ENCODE peak calls at places on chromosomes 13 and 19, in five cellular contexts. B is HCT116, Z is transverse colon, U is HL-60, K is GM23338. T is an unnamed sample.

GRCh38 chr19:4360641-4361151 is 17.3 kb downstream of the MPND start:
- DNase-seq in U (no peak), B (no peak), Z (no peak), K (no peak), T (no peak)

GRCh38 chr13:48828962-48829405 is 146.7 kb upstream of the FNDC3A start:
- DNase-seq in Z (no peak), K (peak), B (no peak), U (no peak), T (no peak)

GRCh38 chr19:13923194-13923987 is 14.8 kb downstream of the PODNL1 start:
- DNase-seq in Z (no peak), U (no peak), K (no peak), B (no peak), T (no peak)

GRCh38 chr13:44620057-44620456 is 43.9 kb upstream of the TSC22D1 start:
- DNase-seq in U (no peak), B (no peak), Z (no peak), K (no peak), T (no peak)

GRCh38 chr19:13051581-13052165 is 51.0 kb downstream of the LYL1 start:
- DNase-seq in B (no peak), K (peak), Z (peak), U (peak), T (peak)

GRCh38 chr13:32314968-32315254 is 252 bp downstream of the ZAR1L start:
- DNase-seq in B (peak), Z (peak), K (peak), U (no peak), T (no peak)

GRCh38 chr13:97114696-97115095 is 107.4 kb upstream of the MBNL2 start:
- DNase-seq in B (no peak), U (no peak), Z (no peak), K (no peak), T (no peak)

GRCh38 chr13:112680741-112681360 is 9.0 kb upstream of the ATP11A start:
- DNase-seq in K (no peak), U (no peak), B (no peak), Z (no peak), T (no peak)

GRCh38 chr13:22064854-22065646 is 394.2 kb downstream of the FGF9 start:
- DNase-seq in Z (no peak), B (no peak), K (no peak), U (no peak), T (no peak)

GRCh38 chr13:32894589-32895001 is 121.6 kb upstream of the KL start:
- DNase-seq in K (no peak), Z (no peak), B (no peak), U (peak), T (no peak)

GRCh38 chr13:98910501-98910951 is 67.3 kb downstream of the DOCK9 start:
- DNase-seq in Z (no peak), K (no peak), B (peak), U (no peak), T (no peak)

GRCh38 chr13:46022476-46022875 is 30.1 kb downstream of the ZC3H13 start:
- DNase-seq in K (no peak), B (no peak), Z (no peak), U (no peak), T (no peak)

GRCh38 chr19:483332-484072 is 12.8 kb upstream of the MADCAM1 start:
- DNase-seq in B (no peak), K (no peak), Z (no peak), U (no peak), T (no peak)

DNA sequence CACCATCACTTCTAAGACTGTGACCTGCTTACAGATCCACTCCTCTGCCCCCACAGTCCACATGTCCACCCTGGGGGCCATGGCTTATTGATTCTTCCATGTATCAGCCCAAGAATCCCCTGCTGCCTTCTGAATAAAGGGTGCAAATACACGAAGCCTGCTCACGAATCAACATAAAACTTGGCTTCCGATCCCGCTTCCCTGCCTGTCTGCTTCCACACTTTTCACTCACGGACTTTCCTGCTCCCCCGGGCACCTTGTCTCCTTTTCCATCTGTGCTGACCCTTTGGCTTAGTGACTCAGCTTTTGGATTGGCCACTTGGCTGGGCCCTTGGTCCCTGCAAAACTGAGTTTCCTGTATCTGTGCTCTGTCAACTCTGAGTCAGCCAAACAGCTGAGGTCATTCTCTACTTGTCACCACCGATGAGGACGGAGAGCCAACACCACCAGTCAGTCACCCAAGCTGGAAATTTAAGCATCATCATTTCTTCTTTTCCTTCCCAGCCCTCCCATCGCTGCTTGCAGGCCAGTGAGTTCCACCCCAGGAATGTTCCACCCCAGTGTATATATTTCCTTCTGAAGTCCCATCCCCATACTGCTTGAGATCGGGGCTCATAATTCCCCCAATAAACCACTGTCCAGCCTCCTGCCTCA is 11.4 kb upstream of the USP12 start:
- DNase-seq in B (peak), Z (no peak), U (no peak), K (no peak), T (no peak)
- H3K4me3 ChIP-seq in B (peak), Z (no peak), U (no peak), K (no peak), T (no peak)

GRCh38 chr19:42335971-42336370 is 10.5 kb downstream of the MEGF8 start:
- DNase-seq in U (no peak), Z (no peak), B (no peak), K (no peak), T (no peak)
- H3K27ac ChIP-seq in U (peak), Z (no peak), B (no peak), K (no peak), T (no peak)

DNA sequence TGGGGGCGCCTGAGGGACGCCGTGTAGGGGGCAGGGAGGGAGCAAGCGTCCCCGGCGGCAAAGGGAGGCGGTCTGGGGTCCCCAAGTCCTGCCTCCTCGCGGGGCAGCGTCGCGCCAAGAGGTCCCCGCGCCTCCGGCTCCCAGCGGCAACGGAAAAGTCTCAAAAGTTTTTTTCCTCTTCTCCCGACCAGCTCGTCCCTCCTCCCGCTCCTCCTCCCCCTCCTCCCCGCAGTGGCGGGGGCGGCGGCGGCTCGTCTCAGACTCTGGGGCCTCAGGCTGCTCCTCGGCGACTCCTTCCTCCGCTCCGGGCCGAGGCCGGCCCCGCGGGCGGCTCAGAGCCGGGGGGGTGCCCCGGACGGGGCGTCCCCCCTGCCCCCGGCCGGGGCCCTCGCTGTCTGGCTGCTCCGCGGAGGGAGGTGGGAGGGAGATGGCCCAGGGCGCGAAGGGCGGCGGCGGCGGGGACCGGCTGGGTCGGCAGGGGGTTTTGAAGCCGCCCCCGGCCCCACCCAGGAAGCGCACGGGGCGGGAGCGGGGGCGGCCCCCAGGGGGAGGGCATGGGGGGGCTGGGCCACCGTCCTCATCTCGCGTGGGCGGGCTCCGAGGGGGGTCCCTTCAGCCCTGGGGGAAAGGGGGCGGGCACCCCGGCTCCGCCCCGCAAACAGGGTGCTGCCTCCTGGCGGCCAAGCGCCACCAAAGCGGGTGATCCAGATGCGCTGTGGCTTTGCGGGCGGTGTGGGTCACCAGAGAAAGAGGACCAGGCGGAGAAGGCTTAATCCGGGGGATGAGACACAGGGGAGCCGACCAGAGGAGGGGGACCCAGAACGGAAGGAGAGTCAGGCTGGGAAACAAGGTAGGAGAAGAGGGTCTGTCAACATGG is at the start of gene TGFB1:
- DNase-seq in B (peak), Z (peak), U (peak), K (peak), T (peak)
- TF ChIP-seq POLR2AphosphoS5 in B (peak), Z (peak), U (peak), K (no peak), T (peak)

DNA sequence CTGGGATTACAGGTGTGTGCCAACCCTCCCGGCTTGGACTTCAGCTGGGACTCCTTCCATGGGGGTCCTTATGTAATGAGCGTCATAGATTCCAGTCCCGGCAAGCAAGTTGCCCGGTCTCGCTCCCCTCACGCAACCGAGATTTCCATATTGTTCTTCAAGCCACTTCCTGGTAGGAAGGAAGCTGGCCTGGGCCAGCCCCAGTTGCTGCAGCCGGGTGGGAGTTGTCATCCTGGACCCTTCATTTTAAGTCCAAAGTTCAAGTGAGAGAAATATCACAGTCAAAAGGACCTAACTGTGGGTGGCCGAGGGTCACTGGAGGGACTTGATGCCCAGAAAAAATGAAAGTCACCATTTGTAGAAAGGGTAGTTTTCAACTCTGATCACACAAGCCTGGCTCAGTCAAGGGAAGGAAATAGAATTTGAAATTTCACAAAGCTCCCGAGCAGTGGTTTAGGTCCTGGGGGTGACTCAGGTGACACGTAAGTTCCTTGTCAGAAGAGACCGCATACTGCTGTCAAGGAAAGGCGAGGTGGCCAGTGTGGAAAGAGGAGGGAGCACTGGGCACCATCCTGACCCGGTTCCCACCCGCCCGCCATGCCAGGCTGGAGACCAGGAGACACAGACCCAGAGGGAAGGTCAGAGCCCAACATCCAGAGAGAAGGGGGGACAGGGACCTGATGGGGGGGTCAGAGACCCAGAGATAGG is 5.3 kb downstream of the FGF21 start:
- DNase-seq in Z (no peak), B (no peak), K (no peak), U (peak), T (no peak)
- H3K4me3 ChIP-seq in Z (no peak), B (no peak), K (no peak), U (no peak), T (no peak)

DNA sequence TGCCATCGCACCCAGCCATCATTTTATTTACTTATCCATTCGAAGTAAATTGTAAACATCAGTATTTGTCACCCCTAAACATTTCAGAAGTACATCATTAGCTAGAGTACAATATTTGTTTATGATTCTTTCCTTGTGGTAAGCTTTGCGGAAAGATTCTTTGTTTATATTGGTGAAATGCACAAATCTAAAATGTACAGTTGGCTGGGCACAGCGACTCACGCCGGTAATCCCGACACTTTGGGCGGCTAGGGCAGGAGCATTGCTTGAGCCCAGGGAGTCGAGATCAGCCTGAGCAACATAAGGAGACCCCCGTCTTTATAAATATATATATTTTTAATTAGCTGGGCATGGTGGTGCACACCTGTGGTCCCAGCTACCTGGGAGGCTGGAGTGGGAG is 10.1 kb downstream of the LGALS7B start:
- DNase-seq in K (no peak), B (no peak), Z (no peak), U (no peak), T (no peak)
- H3K27ac ChIP-seq in K (no peak), B (no peak), Z (no peak), U (no peak), T (no peak)

T was measured in prostate gland.